ENCODE peak calls at places on chromosome 17, in four cellular contexts. X is DND-41, L is HCT116, N is SJSA1. C is an unnamed sample. For H3K27me3, the result is how much of the 10 kb centered on the place peaks cover.

GRCh38 chr17:59369026-59369724 is 37.7 kb downstream of the YPEL2 start:
- DNase-seq in X (no peak), L (no peak), N (no peak), C (no peak)

GRCh38 chr17:61454932-61455753 is 2.9 kb downstream of the TBX4 start:
- DNase-seq in X (no peak), L (no peak), N (peak), C (peak)

GRCh38 chr17:57911834-57912673 is 43.2 kb downstream of the CUEDC1 start:
- DNase-seq in X (no peak), L (peak), N (peak), C (no peak)

GRCh38 chr17:17647521-17648178 is 33.6 kb upstream of the RAI1 start:
- DNase-seq in X (no peak), L (no peak), N (no peak), C (no peak)

GRCh38 chr17:17874478-17874877 is 37.7 kb upstream of the SREBF1 start:
- DNase-seq in X (no peak), L (no peak), N (no peak), C (no peak)

GRCh38 chr17:20179031-20179430 is 169.9 kb downstream of the SPECC1 start:
- DNase-seq in X (no peak), L (no peak), N (no peak), C (no peak)

GRCh38 chr17:250487-251300 is 69.2 kb upstream of the DOC2B start:
- DNase-seq in X (no peak), L (no peak), N (peak), C (no peak)

GRCh38 chr17:16948587-16949376 is 23.1 kb downstream of the TNFRSF13B start:
- DNase-seq in X (no peak), L (no peak), N (no peak), C (no peak)

GRCh38 chr17:65514541-65514940 is 46.9 kb downstream of the AXIN2 start:
- DNase-seq in X (no peak), L (no peak), N (no peak), C (no peak)

GRCh38 chr17:59753522-59754467 is 46.3 kb downstream of the VMP1 start:
- DNase-seq in X (peak), L (peak), N (no peak), C (peak)

GRCh38 chr17:38672788-38673713 is 1.7 kb downstream of the EPOP start:
- DNase-seq in X (no peak), L (no peak), N (no peak), C (no peak)

GRCh38 chr17:8606415-8606814 is 24.1 kb downstream of the MYH10 start:
- DNase-seq in X (no peak), L (no peak), N (no peak), C (no peak)

GRCh38 chr17:41496803-41497484 is 7.2 kb upstream of the KRT36 start:
- DNase-seq in X (peak), L (peak), N (peak), C (peak)

GRCh38 chr17:49031965-49032928 is 35.1 kb downstream of the IGF2BP1 start:
- DNase-seq in X (peak), L (peak), N (peak), C (peak)

GRCh38 chr17:81551458-81552243 is 502 bp downstream of the FAAP100 start:
- DNase-seq in X (no peak), L (no peak), N (no peak), C (no peak)

GRCh38 chr17:74272731-74273201 is 1.3 kb upstream of the DNAI2 start:
- DNase-seq in X (no peak), L (no peak), N (no peak), C (no peak)

GRCh38 chr17:16415031-16415924 is at the start of gene TRPV2:
- DNase-seq in X (peak), L (no peak), N (no peak), C (peak)

GRCh38 chr17:74417178-74418045 is 14.5 kb upstream of the GPRC5C start:
- DNase-seq in X (no peak), L (peak), N (no peak), C (no peak)

GRCh38 chr17:36617773-36618172 is 16.4 kb downstream of the MRM1 start:
- DNase-seq in X (no peak), L (no peak), N (no peak), C (no peak)

GRCh38 chr17:55689672-55690071 is 33.0 kb downstream of the TMEM100 start:
- DNase-seq in X (no peak), L (no peak), N (no peak), C (no peak)

GRCh38 chr17:67503184-67503583 is 126.1 kb downstream of the PITPNC1 start:
- DNase-seq in X (no peak), L (peak), N (no peak), C (no peak)

GRCh38 chr17:29158096-29158495 is 22.1 kb downstream of the MYO18A start:
- DNase-seq in X (no peak), L (no peak), N (no peak), C (no peak)

GRCh38 chr17:43599835-43600234 is 53.7 kb upstream of the ETV4 start:
- DNase-seq in X (no peak), L (no peak), N (peak), C (no peak)

GRCh38 chr17:35736236-35736635 is 4.8 kb downstream of the RASL10B start:
- DNase-seq in X (no peak), L (no peak), N (no peak), C (no peak)

GRCh38 chr17:68509151-68510057 is 2.8 kb upstream of the PRKAR1A start:
- DNase-seq in X (peak), L (no peak), N (no peak), C (no peak)

GRCh38 chr17:27218719-27219488 is 75.0 kb upstream of the WSB1 start:
- DNase-seq in X (no peak), L (no peak), N (no peak), C (no peak)

GRCh38 chr17:80850817-80851216 is 140.8 kb upstream of the CHMP6 start:
- DNase-seq in X (no peak), L (no peak), N (no peak), C (no peak)

GRCh38 chr17:67068999-67069398 is 24.6 kb downstream of the CACNG1 start:
- DNase-seq in X (no peak), L (no peak), N (no peak), C (no peak)

GRCh38 chr17:50850640-50851039 is 15.3 kb downstream of the WFIKKN2 start:
- DNase-seq in X (no peak), L (no peak), N (no peak), C (no peak)

GRCh38 chr17:16486373-16487250 is 5.4 kb downstream of the LRRC75A start:
- DNase-seq in X (no peak), L (no peak), N (no peak), C (no peak)

GRCh38 chr17:9178319-9178718 is 157.0 kb downstream of the NTN1 start:
- DNase-seq in X (no peak), L (no peak), N (no peak), C (no peak)

GRCh38 chr17:62693616-62694415 is 66.3 kb downstream of the MRC2 start:
- DNase-seq in X (no peak), L (no peak), N (no peak), C (no peak)

GRCh38 chr17:64572682-64573154 is 65.9 kb downstream of the CEP95 start:
- DNase-seq in X (no peak), L (no peak), N (no peak), C (no peak)

GRCh38 chr17:63568563-63568962 is 18.3 kb downstream of the DCAF7 start:
- DNase-seq in X (no peak), L (no peak), N (no peak), C (no peak)

GRCh38 chr17:79947351-79948031 is 88.2 kb downstream of the TBC1D16 start:
- DNase-seq in X (no peak), L (no peak), N (peak), C (no peak)

GRCh38 chr17:70168044-70168978 is 1.0 kb upstream of the KCNJ2 start:
- DNase-seq in X (no peak), L (no peak), N (peak), C (no peak)

GRCh38 chr17:63709110-63709509 is 9.2 kb upstream of the LIMD2 start:
- DNase-seq in X (no peak), L (no peak), N (no peak), C (no peak)

GRCh38 chr17:66514227-66514806 is 211.9 kb downstream of the PRKCA start:
- DNase-seq in X (no peak), L (no peak), N (no peak), C (no peak)

DNA sequence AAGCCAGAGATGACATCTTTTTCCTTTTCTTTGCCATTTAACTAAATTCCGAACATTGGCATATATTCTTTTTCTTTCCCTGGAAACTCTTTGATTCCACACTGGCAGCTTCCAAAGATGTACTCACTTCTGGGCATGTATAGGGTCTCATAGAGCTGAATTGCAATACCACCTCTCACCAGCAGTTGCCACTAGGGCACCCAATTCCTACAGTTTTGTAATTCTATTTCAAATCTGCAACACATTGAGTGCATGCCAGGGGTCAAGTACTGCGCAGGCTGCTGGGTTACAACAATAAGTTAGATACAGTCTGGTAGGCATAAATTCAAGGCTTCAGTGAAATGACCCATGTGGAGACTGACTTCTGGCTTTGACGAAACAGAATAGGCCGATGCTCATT is 208.8 kb upstream of the NLRP1 start:
- DNase-seq in X (no peak), L (no peak), N (no peak), C (no peak)
- H3K27me3 ChIP-seq in X (under half), L (under half), N (under half), C (under half)

DNA sequence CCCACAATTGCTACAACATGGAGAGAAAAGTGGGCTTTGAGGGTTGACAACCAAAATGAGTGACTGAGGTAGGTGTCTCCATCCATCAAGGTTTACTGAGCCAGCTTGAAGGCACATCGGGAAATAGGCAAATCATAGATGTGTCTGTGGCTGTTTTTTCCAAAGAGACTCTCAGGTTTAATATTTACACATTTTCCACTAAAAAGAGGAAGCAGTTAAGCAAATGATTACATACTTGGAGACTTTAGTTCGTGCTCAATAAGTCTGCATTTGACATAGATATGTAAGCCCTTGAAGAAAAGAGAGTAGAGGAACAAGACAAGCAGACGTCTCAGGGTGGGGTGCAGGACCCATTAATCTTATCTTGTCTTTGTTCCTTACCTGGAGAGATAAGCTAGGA is 148.9 kb upstream of the COX10 start:
- DNase-seq in X (no peak), L (no peak), N (no peak), C (no peak)
- H3K27ac ChIP-seq in X (no peak), L (no peak), N (no peak), C (no peak)

DNA sequence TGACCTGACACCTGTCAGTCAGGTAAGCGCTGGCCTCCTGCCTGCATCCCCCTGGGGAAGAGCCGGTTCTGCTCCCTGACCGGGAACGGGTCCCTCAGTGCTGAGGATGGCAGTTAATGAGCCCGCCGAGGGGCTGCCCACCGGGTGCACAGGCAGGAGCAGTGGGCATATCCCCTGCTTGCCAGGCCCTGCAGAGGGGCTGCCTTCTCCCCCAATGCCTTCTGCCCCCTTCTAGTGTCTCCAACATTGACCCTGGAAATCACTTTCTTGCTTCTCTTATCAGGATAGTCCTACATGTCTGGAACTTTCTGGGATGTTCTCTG is 388.5 kb downstream of the SEC14L1 start:
- DNase-seq in X (no peak), L (no peak), N (no peak), C (no peak)
- H3K4me3 ChIP-seq in X (peak), L (no peak), N (no peak), C (no peak)

DNA sequence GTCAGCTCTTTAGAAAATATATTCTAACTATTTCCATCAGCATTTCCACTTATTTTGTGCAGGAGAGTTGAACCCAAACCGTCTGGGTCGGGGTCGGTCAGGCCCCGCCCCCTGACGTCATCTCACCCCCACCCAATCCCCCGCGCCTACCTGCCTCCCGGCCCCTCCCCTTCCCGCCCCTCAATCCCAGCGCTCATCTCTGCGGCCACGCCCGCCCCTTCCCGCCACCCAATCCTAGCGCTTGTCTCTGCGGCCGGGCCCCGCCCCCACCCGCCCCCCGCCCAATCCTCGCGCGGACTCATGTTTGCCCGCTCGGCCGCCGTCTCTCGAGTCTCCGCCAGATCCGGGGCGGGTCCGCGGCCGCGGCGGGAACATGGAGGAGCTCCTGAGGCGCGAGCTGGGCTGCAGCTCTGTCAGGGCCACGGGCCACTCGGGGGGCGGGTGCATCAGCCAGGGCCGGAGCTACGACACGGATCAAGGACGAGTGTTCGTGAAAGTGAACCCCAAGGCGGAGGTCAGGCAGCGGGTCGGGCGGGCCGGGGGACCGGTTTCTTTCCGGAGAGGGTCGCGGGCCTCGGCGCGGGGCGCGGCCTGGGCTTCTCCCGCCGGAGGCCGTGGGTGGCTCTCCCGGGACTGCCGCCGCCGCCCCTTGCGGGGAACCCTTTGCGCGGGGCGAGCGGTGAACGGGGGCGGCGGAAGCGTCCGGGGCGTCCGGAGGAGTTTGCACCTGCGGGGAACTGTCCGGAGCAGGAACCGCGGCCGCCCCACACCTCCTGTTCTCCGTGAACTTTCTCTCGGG is at the start of gene FN3KRP:
- DNase-seq in X (peak), L (peak), N (peak), C (peak)
- H3K27me3 ChIP-seq in X (under half), L (under half), N (under half), C (under half)

GRCh38 chr17:75654176-75654575 is 12.8 kb downstream of the RECQL5 start:
- DNase-seq in X (no peak), L (no peak), N (no peak), C (no peak)

GRCh38 chr17:75652934-75653549 is 13.9 kb downstream of the RECQL5 start:
- DNase-seq in X (peak), L (no peak), N (no peak), C (no peak)

GRCh38 chr17:75650874-75651273 is 16.1 kb downstream of the RECQL5 start:
- DNase-seq in X (no peak), L (no peak), N (no peak), C (no peak)

GRCh38 chr17:75649687-75650086 is 16.5 kb downstream of the SMIM5 start:
- DNase-seq in X (no peak), L (no peak), N (no peak), C (no peak)

GRCh38 chr17:75652341-75652740 is 14.6 kb downstream of the RECQL5 start:
- DNase-seq in X (no peak), L (no peak), N (no peak), C (no peak)
- H3K27ac ChIP-seq in X (peak), L (no peak), N (no peak), C (no peak)

C was measured in naive thymus-derived CD4-positive, alpha-beta T cell.